ENCODE peak calls at places on chromosomes 5 and 9, in seven cellular contexts. Y, G, S, I, Z, J and L are unnamed samples.

GRCh38 chr5:55101556-55102276 is 730 bp upstream of the GZMA start:
- DNase-seq in G (no peak), S (no peak), Z (no peak), I (no peak), J (no peak), Y (no peak), L (no peak)

GRCh38 chr9:77839459-77840140 is 191.5 kb upstream of the GNA14 start:
- DNase-seq in J (no peak), I (no peak), Z (no peak), Y (peak; percentile 52), G (no peak), S (no peak), L (no peak)

GRCh38 chr9:94108584-94108983 is 24.3 kb downstream of the PTPDC1 start:
- DNase-seq in Z (peak; percentile 43), G (peak; percentile 43), I (no peak), S (no peak), Y (no peak), J (peak; percentile 40), L (peak; percentile 67)

GRCh38 chr9:79694676-79695400 is 123.1 kb downstream of the TLE4 start:
- DNase-seq in Z (no peak), I (no peak), G (no peak), Y (peak; percentile 90), J (no peak), S (no peak), L (no peak)

GRCh38 chr5:96821260-96821916 is 13.6 kb upstream of the ERAP1 start:
- DNase-seq in S (no peak), I (no peak), Y (peak; percentile 18), J (no peak), G (no peak), Z (no peak), L (no peak)

GRCh38 chr5:178433273-178433775 is 156.9 kb downstream of the COL23A1 start:
- DNase-seq in I (no peak), J (no peak), G (no peak), S (peak; percentile 30), Y (no peak), Z (no peak), L (peak; percentile 42)

GRCh38 chr9:18452276-18452675 is 21.7 kb upstream of the ADAMTSL1 start:
- DNase-seq in J (no peak), G (no peak), I (no peak), Z (no peak), Y (no peak), S (no peak), L (no peak)

GRCh38 chr5:75337366-75338021 is 474 bp downstream of the HMGCR start:
- DNase-seq in I (no peak), Y (no peak), S (no peak), J (no peak), Z (no peak), G (peak; percentile 37), L (peak; percentile 63)

GRCh38 chr9:27202056-27202455 is 93.0 kb downstream of the TEK start:
- DNase-seq in Z (no peak), Y (peak; percentile 66), S (no peak), J (no peak), G (no peak), I (no peak), L (no peak)

GRCh38 chr5:43711496-43711895 is 108.5 kb downstream of the NNT start:
- DNase-seq in J (no peak), Z (no peak), G (no peak), I (no peak), S (no peak), Y (peak; percentile 32), L (no peak)

GRCh38 chr9:37337301-37337905 is 85.1 kb upstream of the GRHPR start:
- DNase-seq in I (no peak), Y (no peak), G (no peak), J (no peak), S (no peak), Z (no peak), L (no peak)

GRCh38 chr9:135890190-135890861 is 17.0 kb downstream of the CAMSAP1 start:
- DNase-seq in I (no peak), Z (no peak), S (no peak), Y (no peak), G (no peak), J (no peak), L (no peak)

GRCh38 chr5:1875843-1876671 is 6.7 kb downstream of the IRX4 start:
- DNase-seq in I (no peak), J (no peak), S (peak; percentile 76), Y (no peak), G (no peak), Z (no peak), L (no peak)

GRCh38 chr9:13002740-13003139 is 227.9 kb downstream of the LURAP1L start:
- DNase-seq in I (no peak), Z (no peak), J (no peak), G (no peak), Y (no peak), S (no peak), L (no peak)

GRCh38 chr5:134586866-134587524 is 45.6 kb downstream of the SAR1B start:
- DNase-seq in J (peak; percentile 84), Y (peak; percentile 75), Z (peak; percentile 89), G (peak; percentile 82), S (peak; percentile 99), I (peak; percentile 75), L (peak; percentile 84)

GRCh38 chr5:109439593-109439992 is 29.8 kb upstream of the PJA2 start:
- DNase-seq in Y (peak; percentile 17), G (no peak), J (no peak), Z (no peak), S (no peak), I (no peak), L (no peak)

GRCh38 chr9:135736265-135736978 is 34.4 kb downstream of the KCNT1 start:
- DNase-seq in G (no peak), S (no peak), Y (no peak), Z (no peak), I (no peak), J (no peak), L (no peak)

GRCh38 chr5:40406426-40407211 is 273.1 kb upstream of the PTGER4 start:
- DNase-seq in S (no peak), Z (no peak), J (no peak), I (no peak), Y (peak; percentile 40), G (no peak), L (no peak)

GRCh38 chr9:87910821-87911220 is 6.9 kb upstream of the SPATA31C1 start:
- DNase-seq in Z (no peak), S (no peak), J (no peak), Y (no peak), I (no peak), G (no peak), L (no peak)

GRCh38 chr5:141825836-141826560 is 52.2 kb downstream of the PCDH1 start:
- DNase-seq in S (no peak), J (no peak), I (no peak), Y (no peak), Z (no peak), G (no peak), L (no peak)

GRCh38 chr9:18985464-18985951 is 47.5 kb downstream of the SAXO1 start:
- DNase-seq in Z (no peak), S (no peak), I (no peak), J (no peak), Y (no peak), G (no peak), L (no peak)

GRCh38 chr9:112299514-112299913 is 33.9 kb downstream of the PTBP3 start:
- DNase-seq in J (no peak), Y (peak; percentile 45), I (no peak), Z (no peak), G (peak; percentile 27), S (no peak), L (no peak)

GRCh38 chr5:169116961-169117461 is 183.9 kb downstream of the SLIT3 start:
- DNase-seq in G (peak; percentile 84), S (no peak), Y (no peak), I (no peak), J (no peak), Z (no peak), L (no peak)

GRCh38 chr5:157284458-157285212 is 18.7 kb downstream of the CYFIP2 start:
- DNase-seq in S (no peak), Y (no peak), J (no peak), I (no peak), Z (no peak), G (no peak), L (peak; percentile 21)
- H3K4me1 ChIP-seq in S (no peaks in the 10 kb centered on the region), Y (peaks cover 8% of the 10 kb centered on the region), J (peaks cover 66% of the 10 kb centered on the region), I (no peaks in the 10 kb centered on the region), Z (peaks cover 36% of the 10 kb centered on the region), G (no peaks in the 10 kb centered on the region), L (no peaks in the 10 kb centered on the region)

GRCh38 chr5:147539053-147539452 is 29.2 kb upstream of the DPYSL3 start:
- DNase-seq in G (no peak), Z (no peak), I (no peak), Y (peak; percentile 49), J (no peak), S (no peak), L (no peak)
- H3K4me1 ChIP-seq in G (no peaks in the 10 kb centered on the region), Z (peaks cover 7% of the 10 kb centered on the region), I (peaks cover 1% of the 10 kb centered on the region), Y (peaks cover 4% of the 10 kb centered on the region), J (peaks cover 9% of the 10 kb centered on the region), S (no peaks in the 10 kb centered on the region), L (peaks cover 12% of the 10 kb centered on the region)

DNA sequence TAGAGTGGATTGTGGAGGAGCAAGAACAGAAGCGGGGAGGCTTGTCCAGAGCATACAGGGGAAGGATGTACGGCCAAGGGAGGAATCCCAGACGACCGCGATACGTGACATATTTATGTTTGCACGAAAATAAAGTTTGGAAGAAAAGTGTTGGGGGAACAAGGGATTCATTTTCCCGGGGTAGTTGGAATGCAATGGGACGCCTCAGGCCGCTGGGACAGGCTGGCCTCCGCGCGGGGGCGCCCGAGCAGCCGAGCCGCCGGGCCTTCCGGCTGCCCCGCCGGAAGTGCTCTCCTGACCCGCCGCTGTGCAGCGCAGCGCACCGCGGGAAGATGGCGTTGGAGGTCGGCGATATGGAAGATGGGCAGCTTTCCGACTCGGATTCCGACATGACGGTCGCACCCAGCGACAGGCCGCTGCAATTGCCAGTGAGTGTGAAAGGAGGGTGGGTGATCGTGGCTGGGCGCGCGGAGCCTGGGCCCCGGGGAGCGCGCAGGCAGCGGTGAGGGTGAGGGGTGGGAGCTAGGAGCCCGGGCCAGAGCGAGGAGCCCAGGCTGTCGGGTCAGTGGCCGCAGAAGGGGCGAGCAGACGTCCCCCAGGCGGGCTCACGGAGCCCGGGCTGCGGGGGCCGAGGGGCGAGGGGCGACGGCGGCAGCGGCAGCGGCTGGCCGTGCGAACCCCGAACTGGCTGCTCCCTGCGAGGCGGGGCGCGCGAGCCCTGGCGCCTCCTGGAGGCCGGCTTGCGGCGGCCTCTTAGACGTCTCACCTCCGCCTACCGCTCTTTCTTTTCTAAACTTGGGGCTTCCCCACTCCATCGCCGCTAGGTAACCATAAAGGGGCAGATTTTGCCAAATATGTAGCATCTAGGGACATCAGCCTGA is at the start of gene PHAX:
- DNase-seq in Y (peak; percentile 83), S (peak; percentile 87), I (peak; percentile 74), J (peak; percentile 77), Z (peak; percentile 85), G (peak; percentile 58), L (peak; percentile 66)
- H3K4me1 ChIP-seq in Y (peaks cover 11% of the 10 kb centered on the region), S (peaks cover 4% of the 10 kb centered on the region), I (peaks cover 13% of the 10 kb centered on the region), J (peaks cover 52% of the 10 kb centered on the region), Z (peaks cover 36% of the 10 kb centered on the region), G (no peaks in the 10 kb centered on the region), L (peaks cover 28% of the 10 kb centered on the region)

GRCh38 chr9:134224827-134225154 is 60.4 kb upstream of the RNU6ATAC start:
- DNase-seq in J (no peak), Z (peak; percentile 8), S (no peak), Y (no peak), G (no peak), I (no peak), L (no peak)
- H3K4me1 ChIP-seq in J (no peaks in the 10 kb centered on the region), Z (peaks cover 10% of the 10 kb centered on the region), S (no peaks in the 10 kb centered on the region), Y (peaks cover 11% of the 10 kb centered on the region), G (no peaks in the 10 kb centered on the region), I (peaks cover 18% of the 10 kb centered on the region), L (no peaks in the 10 kb centered on the region)